ENCODE peak calls at places on chromosomes 3 and 15, in five cellular contexts. R is psoas muscle, T is colonic mucosa, U is Panc1, Q is body of pancreas. V is an unnamed sample.

GRCh38 chr3:72380711-72381508 is 467.3 kb downstream of the SHQ1 start:
- DNase-seq in R (no peak), T (no peak), U (no peak), Q (no peak), V (no peak)

GRCh38 chr3:13517253-13517977 is 31.5 kb upstream of the FBLN2 start:
- DNase-seq in R (peak; percentile 87), T (no peak), U (no peak), Q (peak; percentile 37), V (no peak)

GRCh38 chr3:10240799-10241198 is 7.5 kb upstream of the TATDN2 start:
- DNase-seq in R (no peak), T (no peak), U (no peak), Q (no peak), V (no peak)

GRCh38 chr3:87246662-87247061 is 19.6 kb downstream of the CHMP2B start:
- DNase-seq in R (no peak), T (no peak), U (no peak), Q (no peak), V (no peak)

GRCh38 chr3:62559831-62560445 is 186.6 kb upstream of the FEZF2 start:
- DNase-seq in R (no peak), T (no peak), U (no peak), Q (no peak), V (no peak)

GRCh38 chr3:55402886-55403605 is 84.1 kb downstream of the WNT5A start:
- DNase-seq in R (no peak), T (no peak), U (peak; percentile 52), Q (no peak), V (no peak)

GRCh38 chr3:55000546-55000945 is 72.7 kb upstream of the LRTM1 start:
- DNase-seq in R (no peak), T (no peak), U (no peak), Q (peak; percentile 15), V (no peak)

GRCh38 chr3:156840826-156841689 is 14.9 kb downstream of the LEKR1 start:
- DNase-seq in R (no peak), T (no peak), U (no peak), Q (no peak), V (no peak)

GRCh38 chr3:173789530-173789929 is 392.0 kb downstream of the NLGN1 start:
- DNase-seq in R (no peak), T (no peak), U (no peak), Q (no peak), V (no peak)

GRCh38 chr3:74332165-74332564 is 282.3 kb downstream of the CNTN3 start:
- DNase-seq in R (no peak), T (no peak), U (no peak), Q (no peak), V (no peak)

GRCh38 chr3:78972617-78973301 is 795.0 kb downstream of the ROBO1 start:
- DNase-seq in R (no peak), T (no peak), U (no peak), Q (no peak), V (no peak)

GRCh38 chr15:31280037-31280830 is 46.4 kb upstream of the KLF13 start:
- DNase-seq in R (no peak), T (peak; percentile 22), U (no peak), Q (peak; percentile 51), V (no peak)

GRCh38 chr15:89218531-89218930 is 2.8 kb downstream of the RLBP1 start:
- DNase-seq in R (no peak), T (no peak), U (no peak), Q (no peak), V (no peak)

GRCh38 chr3:71454513-71455423 is 128.8 kb downstream of the FOXP1 start:
- DNase-seq in R (no peak), T (no peak), U (no peak), Q (no peak), V (no peak)

GRCh38 chr3:187946981-187947380 is 201.7 kb upstream of the BCL6 start:
- DNase-seq in R (no peak), T (no peak), U (no peak), Q (no peak), V (no peak)

GRCh38 chr3:80424951-80425350 is 657.2 kb upstream of the ROBO1 start:
- DNase-seq in R (no peak), T (no peak), U (no peak), Q (no peak), V (no peak)

GRCh38 chr15:88987951-88988671 is 74.9 kb upstream of the MFGE8 start:
- DNase-seq in R (no peak), T (no peak), U (no peak), Q (no peak), V (no peak)

GRCh38 chr15:58095415-58095814 is 29.9 kb upstream of the ALDH1A2 start:
- DNase-seq in R (no peak), T (no peak), U (no peak), Q (peak; percentile 38), V (no peak)

GRCh38 chr15:38187646-38188313 is 64.9 kb upstream of the SPRED1 start:
- DNase-seq in R (no peak), T (no peak), U (no peak), Q (no peak), V (no peak)

GRCh38 chr3:152272771-152273242 is 4.1 kb downstream of the MBNL1 start:
- DNase-seq in R (no peak), T (no peak), U (peak; percentile 41), Q (no peak), V (no peak)

GRCh38 chr3:22536582-22536981 is 666.5 kb upstream of the UBE2E2 start:
- DNase-seq in R (no peak), T (no peak), U (no peak), Q (no peak), V (no peak)

GRCh38 chr3:133292251-133292650 is 107.6 kb upstream of the BFSP2 start:
- DNase-seq in R (no peak), T (no peak), U (no peak), Q (no peak), V (no peak)

GRCh38 chr15:74218172-74218885 is 15.7 kb upstream of the STRA6 start:
- DNase-seq in R (no peak), T (no peak), U (no peak), Q (no peak), V (no peak)

GRCh38 chr15:78979456-78980320 is 34.8 kb upstream of the CTSH start:
- DNase-seq in R (no peak), T (peak; percentile 71), U (peak; percentile 54), Q (peak; percentile 83), V (peak; percentile 65)

GRCh38 chr3:16329792-16330061 is 64.7 kb downstream of the OXNAD1 start:
- DNase-seq in R (no peak), T (no peak), U (no peak), Q (no peak), V (no peak)

DNA sequence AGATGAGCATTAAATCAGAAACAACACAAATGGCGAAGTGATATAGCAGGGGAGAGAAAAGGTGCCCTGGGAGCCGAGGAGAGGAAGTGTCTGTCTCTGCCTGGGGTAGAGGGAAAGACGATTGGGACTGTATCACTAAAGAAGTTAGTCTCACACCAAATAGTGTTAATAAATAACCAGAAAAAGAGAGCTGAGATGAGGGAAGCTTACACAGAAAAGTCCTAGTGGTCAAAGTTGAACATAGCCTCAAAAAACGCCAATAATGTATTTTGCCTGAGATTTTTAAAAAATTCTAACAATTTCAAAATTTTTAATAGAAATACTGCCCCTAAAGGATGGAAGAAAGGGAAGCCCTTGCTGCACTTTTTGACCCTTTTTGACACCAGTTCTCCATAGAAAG is 417.6 kb downstream of the TUSC7 start:
- DNase-seq in R (no peak), T (no peak), U (no peak), Q (no peak), V (no peak)
- TF ChIP-seq CTCF in R (no peak), T (no peak), U (peak; percentile 9), Q (no peak), V (no peak)

GRCh38 chr3:45693941-45694521 is 4.8 kb downstream of the SACM1L start:
- DNase-seq in R (no peak), T (no peak), U (no peak), Q (no peak), V (peak; percentile 24)
- TF ChIP-seq CTCF in R (no peak), T (no peak), U (no peak), Q (no peak), V (no peak)

DNA sequence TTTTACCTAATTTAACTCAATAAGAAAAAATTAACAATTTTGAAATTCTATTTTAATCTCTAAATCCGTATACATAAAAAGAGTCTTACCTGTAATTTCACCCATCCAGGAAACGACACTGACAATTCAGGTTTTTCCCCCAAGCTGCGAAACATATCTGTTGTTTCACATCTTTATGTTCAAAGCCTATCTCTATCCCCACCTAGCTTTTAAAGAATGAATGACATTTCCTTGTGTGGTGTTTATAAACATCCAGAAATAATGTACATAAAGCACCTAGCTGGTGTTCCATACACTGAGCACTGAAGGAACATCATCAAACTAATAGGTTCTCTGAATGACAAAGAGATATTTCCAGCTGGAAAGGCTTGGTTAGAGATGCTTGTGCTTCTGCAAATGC is 867.8 kb downstream of the SQOR start:
- DNase-seq in R (no peak), T (no peak), U (no peak), Q (no peak), V (no peak)
- TF ChIP-seq CTCF in R (no peak), T (no peak), U (peak; percentile 25), Q (peak; percentile 13), V (no peak)

DNA sequence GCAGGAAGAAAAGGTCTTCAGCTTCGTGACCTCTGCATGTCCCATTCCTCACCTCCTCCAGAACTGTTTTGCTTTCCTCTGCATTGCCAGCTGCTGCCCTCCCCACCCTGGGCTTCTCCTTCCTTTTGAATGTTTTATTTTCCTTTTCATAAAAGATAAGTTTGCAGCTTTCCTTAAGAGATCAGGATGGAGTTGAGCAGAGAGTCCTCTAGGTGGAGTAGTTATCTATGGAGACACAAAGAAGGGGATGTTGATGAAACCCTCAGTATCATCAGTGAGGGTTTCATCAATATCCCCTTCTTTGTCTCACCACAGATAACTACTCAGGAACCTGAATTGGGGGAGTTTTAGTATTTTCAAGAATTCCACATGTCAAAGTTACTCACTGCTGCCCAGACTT is 19.0 kb upstream of the SLC25A36 start:
- DNase-seq in R (no peak), T (no peak), U (no peak), Q (no peak), V (peak; percentile 28)
- TF ChIP-seq CTCF in R (peak; percentile 33), T (no peak), U (peak; percentile 70), Q (peak; percentile 31), V (peak; percentile 56)

V was measured in GM13977.